ENCODE peak calls at places on chromosome 22, in five cellular contexts. R is colonic mucosa, T is cardiac muscle cell, X is adrenal gland, K is aorta. P is an unnamed sample.

GRCh38 chr22:48039326-48039725 is 1276.9 kb downstream of the TBC1D22A start:
- DNase-seq in R (no peak), T (no peak), X (no peak), K (no peak), P (no peak)

GRCh38 chr22:27491888-27492287 is 309.7 kb downstream of the MN1 start:
- DNase-seq in R (no peak), T (no peak), X (no peak), K (no peak), P (no peak)

GRCh38 chr22:45758603-45759002 is 87.0 kb downstream of the ATXN10 start:
- DNase-seq in R (no peak), T (no peak), X (no peak), K (no peak), P (no peak)

GRCh38 chr22:23315341-23315917 is 135.1 kb downstream of the BCR start:
- DNase-seq in R (peak), T (peak), X (peak), K (peak), P (peak)

GRCh38 chr22:32660292-32660691 is 141.2 kb upstream of the TIMP3 start:
- DNase-seq in R (peak), T (peak), X (peak), K (peak), P (no peak)

GRCh38 chr22:50473088-50473487 is 1.7 kb downstream of the SBF1 start:
- DNase-seq in R (peak), T (no peak), X (no peak), K (no peak), P (no peak)

GRCh38 chr22:33891455-33891854 is 28.8 kb downstream of the LARGE1 start:
- DNase-seq in R (no peak), T (no peak), X (no peak), K (no peak), P (no peak)

GRCh38 chr22:32854351-32854804 is 52.9 kb downstream of the TIMP3 start:
- DNase-seq in R (no peak), T (no peak), X (no peak), K (no peak), P (no peak)

GRCh38 chr22:22080270-22080669 is 97.7 kb upstream of the TOP3B start:
- DNase-seq in R (no peak), T (no peak), X (no peak), K (no peak), P (no peak)

GRCh38 chr22:35812600-35812999 is 94.9 kb downstream of the APOL5 start:
- DNase-seq in R (no peak), T (no peak), X (no peak), K (no peak), P (no peak)

GRCh38 chr22:17243524-17243923 is 24.3 kb upstream of the ADA2 start:
- DNase-seq in R (no peak), T (no peak), X (peak), K (no peak), P (no peak)

GRCh38 chr22:48635825-48636224 is 1191.8 kb downstream of the BRD1 start:
- DNase-seq in R (no peak), T (no peak), X (no peak), K (no peak), P (peak)

GRCh38 chr22:47006869-47007268 is 244.4 kb downstream of the TBC1D22A start:
- DNase-seq in R (no peak), T (no peak), X (no peak), K (no peak), P (no peak)

GRCh38 chr22:24420072-24420976 is 7.1 kb upstream of the ADORA2A start:
- DNase-seq in R (no peak), T (no peak), X (peak), K (peak), P (no peak)

GRCh38 chr22:37639070-37639760 is at the start of gene SH3BP1:
- DNase-seq in R (peak), T (peak), X (peak), K (no peak), P (no peak)

GRCh38 chr22:49373801-49374226 is 453.9 kb downstream of the BRD1 start:
- DNase-seq in R (no peak), T (no peak), X (no peak), K (peak), P (peak)

GRCh38 chr22:24181996-24182560 is 791 bp downstream of the SUSD2 start:
- DNase-seq in R (no peak), T (no peak), X (no peak), K (no peak), P (no peak)

GRCh38 chr22:39287076-39287743 is 32.2 kb downstream of the RPL3 start:
- DNase-seq in R (no peak), T (no peak), X (peak), K (no peak), P (no peak)

GRCh38 chr22:27959335-27960090 is 40.5 kb upstream of the PITPNB start:
- DNase-seq in R (no peak), T (peak), X (peak), K (no peak), P (no peak)

GRCh38 chr22:33130473-33130872 is 72.3 kb upstream of the SYN3 start:
- DNase-seq in R (no peak), T (no peak), X (no peak), K (no peak), P (no peak)

GRCh38 chr22:37777122-37777687 is 30.5 kb upstream of the GCAT start:
- DNase-seq in R (peak), T (no peak), X (peak), K (no peak), P (peak)

GRCh38 chr22:46053563-46054090 is 76.7 kb upstream of the WNT7B start:
- DNase-seq in R (peak), T (no peak), X (peak), K (peak), P (peak)

GRCh38 chr22:25237503-25237902 is 18.1 kb downstream of the CRYBB2 start:
- DNase-seq in R (no peak), T (no peak), X (no peak), K (no peak), P (no peak)

GRCh38 chr22:35355744-35356420 is 25.0 kb upstream of the HMOX1 start:
- DNase-seq in R (no peak), T (no peak), X (no peak), K (no peak), P (no peak)

GRCh38 chr22:35733742-35734516 is 16.3 kb downstream of the APOL5 start:
- DNase-seq in R (no peak), T (no peak), X (no peak), K (no peak), P (no peak)

GRCh38 chr22:32317524-32317923 is 40.1 kb upstream of the RFPL3 start:
- DNase-seq in R (peak), T (no peak), X (no peak), K (no peak), P (no peak)

GRCh38 chr22:37202706-37203105 is 9.6 kb downstream of the SSTR3 start:
- DNase-seq in R (no peak), T (no peak), X (no peak), K (peak), P (peak)

GRCh38 chr22:39989633-39990032 is 5.1 kb upstream of the FAM83F start:
- DNase-seq in R (no peak), T (no peak), X (no peak), K (no peak), P (no peak)

GRCh38 chr22:39920134-39920743 is 19.4 kb downstream of the GRAP2 start:
- DNase-seq in R (no peak), T (no peak), X (no peak), K (no peak), P (no peak)

GRCh38 chr22:50660306-50660705 is 12.3 kb upstream of the SHANK3 start:
- DNase-seq in R (no peak), T (no peak), X (no peak), K (no peak), P (no peak)

GRCh38 chr22:36862251-36863242 is 1.7 kb downstream of the NCF4 start:
- DNase-seq in R (no peak), T (no peak), X (peak), K (no peak), P (no peak)

GRCh38 chr22:48553119-48553518 is 1274.6 kb downstream of the BRD1 start:
- DNase-seq in R (no peak), T (no peak), X (no peak), K (no peak), P (no peak)

GRCh38 chr22:25375683-25376082 is 156.2 kb downstream of the CRYBB2 start:
- DNase-seq in R (no peak), T (no peak), X (no peak), K (no peak), P (no peak)

GRCh38 chr22:29096736-29097669 is 24.2 kb downstream of the KREMEN1 start:
- DNase-seq in R (peak), T (peak), X (no peak), K (no peak), P (no peak)

GRCh38 chr22:42688914-42689275 is 31.8 kb downstream of the A4GALT start:
- DNase-seq in R (no peak), T (no peak), X (no peak), K (no peak), P (no peak)
- H3K4me3 ChIP-seq in R (no peak), T (no peak), X (no peak), K (no peak), P (peak)

GRCh38 chr22:20205464-20205963 is 54.7 kb upstream of the CCDC188 start:
- DNase-seq in R (no peak), T (no peak), X (no peak), K (no peak), P (no peak)

GRCh38 chr22:20205964-20206708 is 55.3 kb upstream of the CCDC188 start:
- DNase-seq in R (peak), T (peak), X (peak), K (peak), P (peak)

GRCh38 chr22:20206709-20207215 is 55.9 kb upstream of the CCDC188 start:
- DNase-seq in R (peak), T (no peak), X (no peak), K (no peak), P (no peak)

GRCh38 chr22:20208713-20209310 is 58.0 kb upstream of the CCDC188 start:
- DNase-seq in R (no peak), T (no peak), X (no peak), K (no peak), P (no peak)

GRCh38 chr22:20207277-20208025 is 56.6 kb upstream of the CCDC188 start:
- DNase-seq in R (no peak), T (no peak), X (no peak), K (no peak), P (no peak)
- H3K4me3 ChIP-seq in R (peak), T (no peak), X (no peak), K (no peak), P (peak)

DNA sequence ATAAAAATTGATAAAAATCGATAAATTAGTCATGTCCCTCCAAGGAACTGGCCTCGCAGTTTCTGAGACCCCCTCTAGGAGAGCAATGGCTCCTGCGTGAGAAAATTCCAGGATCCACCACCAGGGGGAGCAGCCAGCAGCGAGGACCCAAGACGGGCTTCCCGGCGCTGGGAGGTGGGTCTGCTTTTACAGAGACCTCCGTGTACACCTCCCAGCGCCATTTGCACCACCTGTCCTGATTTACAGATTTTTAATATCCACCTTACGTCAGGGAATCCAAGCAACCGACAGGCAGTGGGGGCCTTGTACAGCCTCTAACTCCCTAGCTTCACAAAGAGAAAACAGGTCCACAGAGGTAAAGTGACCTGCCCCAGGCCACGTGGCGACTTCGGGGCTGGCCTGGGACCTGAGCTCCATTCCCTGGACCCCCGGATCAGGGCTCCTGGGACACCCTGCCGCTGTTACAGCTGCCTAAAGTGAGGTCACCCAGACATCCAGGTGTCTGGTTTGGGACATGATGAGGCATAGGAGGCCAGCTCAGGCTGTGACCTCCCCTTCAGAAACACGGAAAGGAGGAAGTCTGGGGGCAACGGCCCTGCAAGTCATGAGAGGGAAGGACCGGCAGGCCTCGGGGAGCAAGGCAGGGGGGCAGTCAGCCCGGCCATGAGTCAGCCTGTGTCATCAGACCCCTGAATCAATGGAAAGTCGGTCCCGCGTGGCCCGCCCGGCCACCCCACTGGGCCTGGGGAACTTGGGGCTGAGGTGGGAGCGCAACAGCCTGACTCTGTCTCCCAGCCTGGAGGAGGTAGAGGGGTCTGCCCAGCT is 3.5 kb downstream of the OSM start:
- DNase-seq in R (peak), T (peak), X (peak), K (peak), P (peak)
- H3K4me3 ChIP-seq in R (no peak), T (no peak), X (no peak), K (no peak), P (peak)

GRCh38 chr22:42035256-42035655 is 35.4 kb downstream of the NAGA start:
- DNase-seq in R (no peak), T (no peak), X (no peak), K (no peak), P (no peak)

GRCh38 chr22:42039271-42039670 is 31.3 kb downstream of the NAGA start:
- DNase-seq in R (no peak), T (no peak), X (no peak), K (no peak), P (no peak)

DNA sequence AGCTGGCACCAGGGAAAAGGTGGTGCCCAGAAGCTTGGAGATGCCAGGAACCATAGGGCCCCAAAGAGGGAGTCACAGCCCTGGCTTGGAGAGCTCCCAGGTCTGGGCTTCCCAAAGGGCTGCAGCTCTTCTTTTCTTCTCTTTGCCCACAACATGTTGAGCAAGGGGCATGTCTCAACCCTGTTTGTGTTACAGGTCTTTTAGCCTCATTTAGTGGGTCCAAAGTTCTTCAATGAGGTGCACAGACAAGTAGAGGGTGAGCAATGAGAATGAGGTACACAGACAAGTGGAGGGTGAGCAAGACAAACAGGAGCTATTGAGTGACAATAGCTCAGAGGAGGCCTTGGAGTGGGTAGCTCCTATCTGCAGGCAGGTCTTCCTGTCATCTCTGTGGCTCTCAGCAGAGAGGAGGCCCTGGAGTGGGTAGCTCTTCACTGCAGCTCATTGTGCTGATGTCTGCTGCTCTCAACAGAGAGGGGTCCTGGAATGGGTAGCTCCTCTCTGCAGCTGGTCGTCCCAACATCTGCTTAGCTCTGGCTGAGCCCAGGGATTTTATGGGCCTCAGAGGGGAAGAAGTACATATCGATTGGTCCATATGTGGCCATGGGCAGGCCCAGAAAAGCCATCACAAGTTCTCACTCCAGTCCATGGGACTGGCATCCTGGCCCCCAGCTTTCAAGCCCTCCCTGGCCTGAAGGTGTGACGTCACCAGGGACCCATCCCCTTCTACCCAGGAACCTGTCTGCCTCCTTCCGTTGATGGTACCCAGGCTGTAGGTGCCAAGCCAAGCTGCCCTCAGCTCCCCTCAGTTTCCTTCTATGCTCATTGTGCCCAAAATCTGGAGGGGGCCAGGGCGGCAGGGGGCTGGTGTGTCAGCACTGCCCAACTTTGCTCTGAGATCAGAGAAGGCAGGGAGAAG is 34.9 kb downstream of the WBP2NL start:
- DNase-seq in R (no peak), T (no peak), X (no peak), K (no peak), P (no peak)
- H3K4me3 ChIP-seq in R (no peak), T (no peak), X (no peak), K (no peak), P (no peak)

GRCh38 chr22:44693145-44693544 is 8.9 kb upstream of the PRR5 start:
- DNase-seq in R (no peak), T (no peak), X (no peak), K (no peak), P (no peak)
- H3K4me3 ChIP-seq in R (no peak), T (no peak), X (no peak), K (no peak), P (no peak)

P was measured in breast epithelium.